ENCODE peak calls at places on chromosomes 13 and 19, in five cellular contexts. B is progenitor cell of endocrine pancreas, T is left lung, M is EL, X is SK-N-SH. S is an unnamed sample.
A peak's percentile ranks its signal among the peaks of the same experiment; 100 is the strongest.

GRCh38 chr19:50387176-50387867 is 3.2 kb downstream of the POLD1 start:
- DNase-seq in B (no peak), T (peak; percentile 76), X (no peak), M (peak; percentile 59), S (no peak)

GRCh38 chr19:43290568-43291359 is 21.4 kb upstream of the PSG9 start:
- DNase-seq in B (no peak), T (no peak), X (no peak), M (no peak), S (no peak)

GRCh38 chr19:53881482-53882390 is at the start of gene PRKCG:
- DNase-seq in M (peak; percentile 30), B (peak; percentile 68), X (peak; percentile 76), T (no peak), S (peak; percentile 29)

GRCh38 chr13:59689057-59689456 is 474.7 kb downstream of the DIAPH3 start:
- DNase-seq in M (no peak), B (no peak), T (no peak), X (no peak), S (no peak)

GRCh38 chr13:60146491-60146890 is 17.2 kb downstream of the DIAPH3 start:
- DNase-seq in T (no peak), X (no peak), M (peak; percentile 17), B (no peak), S (no peak)

GRCh38 chr13:114017028-114017630 is 43.3 kb upstream of the C13orf46 start:
- DNase-seq in B (no peak), X (peak; percentile 59), M (peak; percentile 25), T (no peak), S (no peak)

GRCh38 chr19:16525751-16526481 is 16.3 kb downstream of the CHERP start:
- DNase-seq in B (no peak), T (no peak), M (no peak), X (no peak), S (no peak)

GRCh38 chr13:99028890-99029289 is 51.0 kb upstream of the DOCK9 start:
- DNase-seq in T (no peak), M (peak; percentile 9), X (no peak), B (no peak), S (no peak)

GRCh38 chr13:47076536-47076935 is 179.7 kb upstream of the HTR2A start:
- DNase-seq in M (peak; percentile 22), B (no peak), T (no peak), X (no peak), S (no peak)

GRCh38 chr13:59677430-59677829 is 486.3 kb downstream of the DIAPH3 start:
- DNase-seq in M (no peak), X (no peak), T (no peak), B (no peak), S (no peak)